ENCODE peak calls at places on chromosomes 11 and 22, in eight cellular contexts. L, C, I, G, N, W, K and B are unnamed samples.
A peak's percentile ranks its signal among the peaks of the same experiment; 100 is the strongest.

GRCh38 chr22:39856588-39856987 is 37.0 kb downstream of the ENTHD1 start:
- DNase-seq in L (no peak), C (no peak), I (no peak), G (no peak), N (no peak), W (no peak), K (no peak), B (no peak)

GRCh38 chr11:19955660-19956059 is 204.6 kb downstream of the DBX1 start:
- DNase-seq in L (no peak), C (no peak), I (peak; percentile 55), G (no peak), N (no peak), W (no peak), K (no peak), B (no peak)

GRCh38 chr11:72641900-72642814 is 32.1 kb downstream of the PDE2A start:
- DNase-seq in L (peak; percentile 43), C (no peak), I (peak; percentile 91), G (peak; percentile 57), N (peak; percentile 71), W (peak; percentile 24), K (peak; percentile 48), B (no peak)

GRCh38 chr11:46122955-46123354 is 1.7 kb upstream of the PHF21A start:
- DNase-seq in L (no peak), C (no peak), I (no peak), G (no peak), N (no peak), W (peak; percentile 19), K (no peak), B (no peak)

GRCh38 chr11:65440831-65441499 is 18.4 kb downstream of the NEAT1 start:
- DNase-seq in L (peak; percentile 45), C (no peak), I (no peak), G (no peak), N (no peak), W (no peak), K (no peak), B (no peak)

GRCh38 chr11:127345819-127346459 is 345.4 kb upstream of the KIRREL3 start:
- DNase-seq in L (peak; percentile 36), C (no peak), I (peak; percentile 66), G (peak; percentile 59), N (no peak), W (peak; percentile 9), K (peak; percentile 25), B (no peak)

GRCh38 chr11:67352546-67353316 is 615 bp downstream of the POLD4 start:
- DNase-seq in L (no peak), C (no peak), I (no peak), G (no peak), N (no peak), W (no peak), K (no peak), B (peak; percentile 58)

GRCh38 chr22:24190566-24191208 is 9.4 kb downstream of the SUSD2 start:
- DNase-seq in L (no peak), C (no peak), I (peak; percentile 34), G (no peak), N (peak; percentile 18), W (no peak), K (no peak), B (no peak)

GRCh38 chr11:11389238-11389637 is 36.2 kb upstream of the CSNK2A3 start:
- DNase-seq in L (peak; percentile 67), C (no peak), I (no peak), G (no peak), N (no peak), W (no peak), K (no peak), B (no peak)

GRCh38 chr22:39311592-39312400 is 7.6 kb downstream of the RPL3 start:
- DNase-seq in L (no peak), C (no peak), I (no peak), G (no peak), N (no peak), W (no peak), K (no peak), B (no peak)

GRCh38 chr11:69530278-69531070 is 49.0 kb downstream of the LINC01488 start:
- DNase-seq in L (no peak), C (no peak), I (no peak), G (no peak), N (no peak), W (no peak), K (no peak), B (no peak)
- H3K27ac ChIP-seq in L (no peak overlapping the region), C (no peak overlapping the region), I (no peak overlapping the region), G (no peak overlapping the region), N (no peak overlapping the region), W (no peak overlapping the region), K (no peak overlapping the region), B (no peak overlapping the region)

GRCh38 chr11:90845799-90846198 is 623.0 kb upstream of the CHORDC1 start:
- DNase-seq in L (no peak), C (no peak), I (no peak), G (no peak), N (no peak), W (no peak), K (no peak), B (no peak)

GRCh38 chr11:90847268-90847886 is 624.5 kb upstream of the CHORDC1 start:
- DNase-seq in L (no peak), C (no peak), I (peak; percentile 7), G (no peak), N (no peak), W (no peak), K (no peak), B (no peak)

GRCh38 chr11:90846628-90847027 is 623.8 kb upstream of the CHORDC1 start:
- DNase-seq in L (no peak), C (no peak), I (peak; percentile 1), G (peak; percentile 9), N (no peak), W (no peak), K (no peak), B (no peak)

GRCh38 chr11:90851196-90851595 is 628.3 kb upstream of the CHORDC1 start:
- DNase-seq in L (no peak), C (no peak), I (no peak), G (no peak), N (no peak), W (no peak), K (no peak), B (no peak)

DNA sequence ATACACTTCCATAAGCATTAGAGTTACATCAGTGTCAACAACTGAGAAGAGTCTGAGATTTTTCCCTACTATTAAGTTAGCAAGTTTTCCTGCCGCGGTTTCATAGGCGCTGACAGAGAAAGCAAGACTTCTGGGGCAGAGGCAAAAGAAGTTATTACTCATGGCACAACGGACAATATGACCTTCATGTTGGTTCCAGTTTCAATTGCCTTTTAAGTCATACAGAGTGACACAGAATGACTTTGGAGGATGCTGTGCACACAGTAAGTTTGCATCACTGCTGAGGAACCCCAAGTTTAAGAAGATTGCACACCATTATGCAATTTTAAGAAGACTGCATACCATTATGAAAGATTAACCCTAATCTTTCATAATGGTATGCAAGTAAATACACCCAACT is 626.4 kb upstream of the CHORDC1 start:
- DNase-seq in L (no peak), C (no peak), I (no peak), G (no peak), N (no peak), W (no peak), K (no peak), B (no peak)
- TF ChIP-seq CTCF in L (no peak), C (no peak), I (no peak), G (no peak), N (no peak), W (no peak), K (no peak), B (no peak)

GRCh38 chr11:35098850-35099249 is 40.1 kb upstream of the CD44 start:
- DNase-seq in L (no peak), C (no peak), I (no peak), G (no peak), N (no peak), W (no peak), K (no peak), B (no peak)
- H3K27ac ChIP-seq in L (peak overlapping the region; percentile 63), C (peak overlapping the region; percentile 41), I (peak overlapping the region; percentile 64), G (no peak overlapping the region), N (peak overlapping the region; percentile 66), W (no peak overlapping the region), K (no peak overlapping the region), B (no peak overlapping the region)

GRCh38 chr22:22099194-22099486 is 116.6 kb upstream of the TOP3B start:
- DNase-seq in L (no peak), C (no peak), I (no peak), G (no peak), N (no peak), W (no peak), K (no peak), B (no peak)

GRCh38 chr22:22097727-22098228 is 115.2 kb upstream of the TOP3B start:
- DNase-seq in L (no peak), C (no peak), I (no peak), G (no peak), N (no peak), W (no peak), K (no peak), B (no peak)

GRCh38 chr22:22103078-22103593 is 120.5 kb upstream of the TOP3B start:
- DNase-seq in L (no peak), C (no peak), I (peak; percentile 44), G (no peak), N (no peak), W (no peak), K (no peak), B (no peak)

GRCh38 chr22:22098457-22099193 is 116.0 kb upstream of the TOP3B start:
- DNase-seq in L (no peak), C (no peak), I (no peak), G (no peak), N (no peak), W (no peak), K (no peak), B (no peak)

DNA sequence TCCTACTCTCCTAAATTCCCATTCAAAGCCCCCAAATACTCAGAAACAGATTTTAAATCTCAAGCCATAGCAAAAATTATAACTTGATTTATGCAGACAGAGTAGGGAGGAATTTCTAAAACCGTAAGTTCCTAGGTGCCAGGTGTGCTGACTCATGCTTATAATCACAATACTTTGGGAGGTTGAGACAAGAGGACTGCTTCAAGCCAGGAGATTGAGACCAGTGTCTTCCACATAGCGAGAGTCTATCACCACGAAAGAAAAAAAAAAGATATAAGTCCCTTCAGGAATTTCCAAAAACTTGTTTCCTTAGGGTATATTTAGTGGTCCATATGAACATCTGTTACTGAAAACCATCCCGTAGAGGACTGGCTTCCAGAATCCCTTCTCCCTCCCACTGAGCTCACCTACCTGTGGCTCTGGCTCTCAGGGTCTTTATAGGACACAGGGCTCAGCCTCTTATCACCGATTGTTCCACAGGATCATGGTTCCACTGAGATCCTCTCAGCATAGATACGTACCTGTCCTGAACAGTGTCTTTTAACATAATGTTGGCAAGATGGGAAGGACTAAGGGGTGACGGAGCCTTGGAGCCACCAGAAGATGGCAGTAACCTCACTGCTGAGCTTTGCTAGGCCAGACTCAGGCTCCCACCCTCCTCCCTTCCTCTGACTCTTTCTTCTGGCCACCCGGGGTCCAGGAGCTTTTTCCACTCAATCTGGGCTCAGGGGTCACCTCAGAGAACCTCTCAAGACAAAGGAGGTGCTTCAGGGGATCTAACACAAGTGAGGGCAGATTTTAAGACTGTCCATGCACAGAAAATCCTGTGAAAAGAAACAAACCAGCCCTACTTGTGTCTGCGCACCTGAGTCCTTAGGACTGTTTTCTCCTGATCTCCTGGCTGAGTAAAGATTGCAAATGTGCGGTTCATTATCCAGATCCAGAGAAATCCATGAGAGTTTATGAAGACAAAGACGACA is 117.5 kb upstream of the TOP3B start:
- DNase-seq in L (no peak), C (no peak), I (no peak), G (no peak), N (no peak), W (no peak), K (no peak), B (no peak)
- TF ChIP-seq CTCF in L (no peak), C (no peak), I (peak; percentile 38), G (peak; percentile 41), N (no peak), W (peak; percentile 53), K (no peak), B (no peak)